ENCODE peak calls at places on chromosomes 11 and 22, in four cellular contexts. T is K562, Y is GM12878, R is H1. A is an unnamed sample.

GRCh38 chr11:74437441-74437840 is 29.9 kb downstream of the KCNE3 start:
- DNase-seq in T (no peak), Y (no peak), R (no peak), A (no peak)

GRCh38 chr11:2664331-2664730 is 35.5 kb downstream of the KCNQ1OT1 start:
- DNase-seq in T (no peak), Y (no peak), R (peak), A (no peak)

GRCh38 chr11:77113382-77114088 is 10.9 kb downstream of the OMP start:
- DNase-seq in T (peak), Y (no peak), R (peak), A (no peak)

GRCh38 chr11:126438691-126439090 is 83.2 kb downstream of the ST3GAL4 start:
- DNase-seq in T (no peak), Y (no peak), R (no peak), A (no peak)

GRCh38 chr11:9653871-9654270 is 10.0 kb upstream of the SWAP70 start:
- DNase-seq in T (no peak), Y (no peak), R (no peak), A (no peak)

GRCh38 chr22:37199839-37200161 is 11.8 kb upstream of the C1QTNF6 start:
- DNase-seq in T (peak), Y (no peak), R (no peak), A (no peak)

GRCh38 chr11:120231963-120232362 is 8.0 kb upstream of the POU2F3 start:
- DNase-seq in T (no peak), Y (no peak), R (no peak), A (no peak)

GRCh38 chr11:65435330-65435931 is 12.8 kb downstream of the NEAT1 start:
- DNase-seq in T (no peak), Y (no peak), R (peak), A (no peak)

GRCh38 chr11:3186166-3186953 is 21.2 kb upstream of the OSBPL5 start:
- DNase-seq in T (no peak), Y (no peak), R (no peak), A (no peak)

GRCh38 chr11:117868815-117869642 is 7.4 kb downstream of the FXYD6 start:
- DNase-seq in T (no peak), Y (no peak), R (no peak), A (no peak)

GRCh38 chr11:85299247-85299646 is 327.9 kb downstream of the DLG2 start:
- DNase-seq in T (no peak), Y (no peak), R (no peak), A (no peak)

GRCh38 chr11:107732327-107733051 is 20.6 kb upstream of the SLN start:
- DNase-seq in T (no peak), Y (peak), R (no peak), A (no peak)
- TF ChIP-seq TAF1 in T (no peak), Y (no peak), R (no peak), A (no peak)

DNA sequence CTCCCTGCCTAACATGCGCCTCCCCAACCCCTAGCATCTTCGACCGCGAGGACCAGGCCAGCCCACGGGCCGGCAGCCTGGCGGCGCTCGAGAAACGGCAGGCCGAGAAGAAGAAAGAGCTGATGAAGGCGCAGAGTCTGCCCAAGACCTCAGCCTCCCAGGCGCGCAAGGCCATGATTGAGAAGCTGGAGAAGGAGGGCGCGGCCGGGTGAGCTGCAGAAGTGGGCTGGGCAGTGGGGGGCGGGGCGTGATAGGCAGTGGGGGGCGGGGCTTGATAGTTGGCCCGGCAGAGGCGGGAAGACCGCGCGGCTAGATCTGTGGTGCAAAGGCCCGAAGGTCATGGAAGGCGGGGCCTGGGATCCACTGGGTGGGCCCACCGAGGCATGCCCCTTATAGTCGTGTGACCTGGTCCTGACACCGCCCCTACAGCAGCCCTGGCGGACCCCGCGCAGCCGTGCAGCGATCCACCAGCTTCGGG is 8.7 kb downstream of the SELENOM start:
- DNase-seq in T (peak), Y (no peak), R (peak), A (no peak)
- TF ChIP-seq POLR2AphosphoS5 in T (no peak), Y (no peak), R (no peak), A (no peak)

GRCh38 chr11:69642913-69643632 is 2.1 kb downstream of the CCND1 start:
- DNase-seq in T (peak), Y (no peak), R (peak), A (peak)
- TF ChIP-seq POLR2A in T (no peak), Y (no peak), R (peak), A (no peak)

GRCh38 chr22:20809538-20810185 is 35.7 kb downstream of the SERPIND1 start:
- DNase-seq in T (no peak), Y (no peak), R (no peak), A (no peak)

GRCh38 chr22:20808844-20809243 is 34.9 kb downstream of the SERPIND1 start:
- DNase-seq in T (no peak), Y (no peak), R (no peak), A (no peak)

GRCh38 chr22:20805972-20806471 is 32.1 kb downstream of the SERPIND1 start:
- DNase-seq in T (no peak), Y (no peak), R (no peak), A (no peak)

GRCh38 chr22:20804650-20805049 is 30.7 kb downstream of the SERPIND1 start:
- DNase-seq in T (no peak), Y (no peak), R (no peak), A (no peak)

DNA sequence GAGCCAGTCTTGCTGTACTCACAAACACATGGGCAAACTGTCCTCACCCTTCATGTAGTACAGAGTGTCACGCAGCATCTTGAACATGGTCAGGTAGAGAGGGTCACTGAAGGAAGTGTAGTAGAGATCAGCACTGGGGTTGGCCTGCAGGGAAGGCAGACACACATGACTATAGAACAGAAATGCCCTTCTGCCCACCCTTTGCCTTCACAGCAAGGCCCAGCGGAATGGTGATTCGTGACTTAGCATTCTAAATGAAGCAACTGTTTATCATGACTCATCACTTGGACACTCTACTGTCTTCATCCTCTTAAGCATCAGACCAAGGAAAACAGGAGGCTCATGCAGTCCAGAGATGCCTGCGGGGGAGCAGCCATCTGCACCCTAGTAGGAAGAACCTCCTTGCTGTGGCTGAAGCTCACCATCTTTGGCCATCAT is 33.4 kb downstream of the SERPIND1 start:
- DNase-seq in T (peak), Y (no peak), R (no peak), A (no peak)
- TF ChIP-seq TAF1 in T (no peak), Y (no peak), R (no peak), A (no peak)

GRCh38 chr22:46259374-46259773 is 3.8 kb downstream of the PKDREJ start:
- DNase-seq in T (no peak), Y (no peak), R (no peak), A (no peak)

GRCh38 chr22:46267431-46268279 is at the start of gene TTC38:
- DNase-seq in T (peak), Y (no peak), R (peak), A (peak)

GRCh38 chr22:46263208-46263575 is at the start of gene PKDREJ:
- DNase-seq in T (no peak), Y (no peak), R (peak), A (no peak)

GRCh38 chr22:46260038-46260437 is 3.1 kb downstream of the PKDREJ start:
- DNase-seq in T (no peak), Y (no peak), R (no peak), A (no peak)

DNA sequence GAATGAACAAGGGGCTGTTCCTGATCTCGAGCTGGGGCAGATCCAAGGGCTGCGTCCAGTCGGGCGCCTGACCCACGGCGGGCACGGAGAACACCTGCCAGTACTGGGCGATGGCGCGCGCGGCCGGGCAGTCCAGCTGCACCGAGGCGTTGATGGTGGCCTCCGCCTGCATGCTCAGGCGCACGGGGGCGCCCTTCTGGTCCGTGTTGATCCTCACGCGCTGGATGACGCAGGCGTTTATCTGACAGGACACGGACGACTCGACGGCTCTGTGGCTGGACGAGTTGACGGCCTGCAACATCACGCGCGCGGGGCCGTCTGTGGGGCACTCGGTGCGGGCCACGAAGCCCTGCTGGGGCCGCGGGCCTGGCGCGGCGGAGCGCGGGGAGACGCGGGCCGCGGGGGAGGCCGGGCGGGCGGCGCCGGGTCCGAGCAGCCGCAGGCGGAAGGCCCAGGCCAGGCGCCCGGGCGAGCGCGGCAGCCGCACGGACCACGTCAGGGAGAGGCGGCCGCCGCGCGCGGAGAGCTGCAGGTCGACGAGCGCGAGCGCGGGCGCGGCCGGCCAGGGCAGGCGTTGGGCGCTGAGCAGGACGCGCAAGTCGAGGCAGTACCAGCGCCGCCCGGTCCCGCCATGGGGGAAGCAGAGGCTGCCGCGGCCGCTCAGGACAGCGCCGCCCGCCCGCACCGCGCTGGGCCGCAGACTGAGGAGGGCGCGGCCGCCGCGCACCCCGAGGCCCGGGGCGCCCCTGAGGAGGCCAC is 515 bp downstream of the PKDREJ start:
- DNase-seq in T (no peak), Y (no peak), R (peak), A (no peak)
- TF ChIP-seq POLR2AphosphoS5 in T (no peak), Y (no peak), R (no peak), A (no peak)

A was measured in GM12892.